ENCODE peak calls at places on chromosome 14, in four cellular contexts. B is PC-3, A is upper lobe of right lung, K is IMR-90. H is an unnamed sample.
A peak's percentile ranks its signal among the peaks of the same experiment; 100 is the strongest.

GRCh38 chr14:77098470-77099353 is 654 bp downstream of the CIPC start:
- DNase-seq in A (peak; percentile 83), K (no peak), B (peak; percentile 46), H (peak; percentile 83)

GRCh38 chr14:94005324-94005723 is 8.2 kb downstream of the CCDC197 start:
- DNase-seq in A (no peak), K (no peak), B (peak; percentile 35), H (no peak)

GRCh38 chr14:23517650-23518329 is 33.8 kb downstream of the ZFHX2 start:
- DNase-seq in K (no peak), B (no peak), A (no peak), H (no peak)

GRCh38 chr14:83297361-83297760 is 1763.7 kb upstream of the SEL1L start:
- DNase-seq in K (no peak), A (no peak), B (no peak), H (no peak)

GRCh38 chr14:50813544-50813863 is 17.5 kb downstream of the NIN start:
- DNase-seq in K (no peak), B (no peak), A (no peak), H (no peak)

GRCh38 chr14:62117718-62118164 is 355.5 kb downstream of the SNAPC1 start:
- DNase-seq in K (peak; percentile 0), A (no peak), B (no peak), H (no peak)

GRCh38 chr14:45364565-45364964 is 111.6 kb upstream of the MIS18BP1 start:
- DNase-seq in K (no peak), A (no peak), B (peak; percentile 32), H (no peak)

GRCh38 chr14:61663312-61663974 is 31.9 kb upstream of the HIF1A start:
- DNase-seq in B (no peak), K (no peak), A (no peak), H (no peak)

GRCh38 chr14:74302634-74303569 is at the start of gene ABCD4:
- DNase-seq in B (peak; percentile 94), K (peak; percentile 87), A (peak; percentile 96), H (peak; percentile 40)

GRCh38 chr14:90784621-90785270 is 31.5 kb downstream of the TTC7B start:
- DNase-seq in K (no peak), A (no peak), B (no peak), H (no peak)

GRCh38 chr14:105855246-105855892 is 329.0 kb downstream of the TMEM121 start:
- DNase-seq in B (no peak), K (no peak), A (peak; percentile 60), H (no peak)

GRCh38 chr14:74459289-74459946 is 33.4 kb upstream of the SYNDIG1L start:
- DNase-seq in B (peak; percentile 63), A (no peak), K (peak; percentile 69), H (no peak)

GRCh38 chr14:21252149-21252548 is 17.1 kb downstream of the HNRNPC start:
- DNase-seq in B (no peak), K (no peak), A (no peak), H (no peak)

GRCh38 chr14:23022849-23023499 is 11.7 kb downstream of the PSMB5 start:
- DNase-seq in K (no peak), B (no peak), A (no peak), H (no peak)

GRCh38 chr14:104552738-104553125 is 26.8 kb upstream of the C14orf180 start:
- DNase-seq in B (no peak), A (no peak), K (no peak), H (no peak)

GRCh38 chr14:75917322-75918251 is 64.2 kb downstream of the TGFB3 start:
- DNase-seq in B (no peak), K (no peak), A (no peak), H (no peak)

GRCh38 chr14:99671230-99672224 is 12.6 kb upstream of the CYP46A1 start:
- DNase-seq in A (peak; percentile 44), B (no peak), K (no peak), H (peak; percentile 82)

GRCh38 chr14:69850736-69851112 is 28.5 kb upstream of the SMOC1 start:
- DNase-seq in K (no peak), B (no peak), A (no peak), H (no peak)

GRCh38 chr14:104749111-104749649 is 3.8 kb upstream of the SIVA1 start:
- DNase-seq in B (peak; percentile 70), K (peak; percentile 58), A (no peak), H (peak; percentile 45)

GRCh38 chr14:98685725-98686124 is 586.3 kb downstream of the BCL11B start:
- DNase-seq in K (no peak), A (no peak), B (no peak), H (no peak)

GRCh38 chr14:100606687-100607610 is 19.7 kb upstream of the BEGAIN start:
- DNase-seq in B (no peak), K (no peak), A (peak; percentile 40), H (no peak)

GRCh38 chr14:91897121-91897701 is 29.9 kb upstream of the TC2N start:
- DNase-seq in K (peak; percentile 68), B (peak; percentile 24), A (peak; percentile 85), H (no peak)

GRCh38 chr14:76710093-76711010 is 50.9 kb upstream of the VASH1 start:
- DNase-seq in A (no peak), B (peak; percentile 69), K (peak; percentile 59), H (peak; percentile 6)

GRCh38 chr14:55446833-55447232 is 6.4 kb upstream of the TBPL2 start:
- DNase-seq in A (no peak), B (peak; percentile 96), K (peak; percentile 97), H (no peak)

DNA sequence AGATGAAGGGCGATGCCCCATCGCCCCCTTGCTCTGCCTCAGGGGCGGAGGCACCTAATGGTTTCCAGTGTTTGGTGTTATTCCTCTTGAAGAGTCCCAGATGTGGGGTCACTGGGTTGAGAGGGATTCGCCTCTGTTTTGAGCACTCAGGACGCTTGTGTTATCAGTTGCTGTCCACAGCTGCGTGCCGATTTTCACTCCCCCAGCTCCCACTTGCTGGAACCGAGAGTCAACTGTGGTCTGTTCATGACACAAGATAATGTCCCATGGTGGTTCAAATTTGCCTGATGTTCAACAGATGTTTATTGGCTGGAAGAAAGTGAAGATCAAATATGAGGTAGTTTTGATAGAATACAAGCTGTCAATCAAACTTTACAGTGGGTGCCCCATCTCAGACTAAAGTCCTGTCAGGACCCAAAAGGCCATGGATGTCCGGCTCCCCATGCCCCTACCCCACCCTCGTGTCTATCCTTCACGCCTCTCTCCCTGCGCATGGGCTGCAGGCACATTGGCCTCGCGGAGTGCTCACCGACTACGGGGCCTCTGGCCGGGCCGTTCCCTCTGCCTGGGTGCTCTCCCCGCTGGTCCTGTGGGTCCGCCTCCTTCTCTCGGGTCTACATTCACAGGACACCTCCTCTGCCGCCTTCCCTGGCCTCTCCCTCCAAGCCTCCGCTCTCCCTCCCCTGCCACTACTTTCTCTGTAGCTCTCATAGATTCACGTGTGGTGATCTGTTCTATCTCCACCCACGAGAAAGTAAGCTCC is 6.9 kb upstream of the TRAF3 start:
- DNase-seq in K (no peak), A (no peak), B (no peak), H (no peak)
- H3K27ac ChIP-seq in K (no peak overlapping the region), A (no peak overlapping the region), B (no peak overlapping the region), H (no peak overlapping the region)

GRCh38 chr14:92959189-92959531 is 36.2 kb downstream of the CHGA start:
- DNase-seq in K (no peak), A (no peak), B (no peak), H (peak; percentile 41)

GRCh38 chr14:92960706-92961566 is 38.0 kb downstream of the CHGA start:
- DNase-seq in K (peak; percentile 55), B (peak; percentile 72), A (no peak), H (no peak)

GRCh38 chr14:92956961-92957360 is 34.0 kb downstream of the CHGA start:
- DNase-seq in K (no peak), B (no peak), A (no peak), H (no peak)

GRCh38 chr14:92959761-92960680 is 37.1 kb downstream of the CHGA start:
- DNase-seq in A (no peak), B (peak; percentile 33), K (no peak), H (no peak)

GRCh38 chr14:92958373-92959188 is 35.6 kb downstream of the CHGA start:
- DNase-seq in A (no peak), K (no peak), B (no peak), H (peak; percentile 73)
- H3K27ac ChIP-seq in A (no peak overlapping the region), K (no peak overlapping the region), B (no peak overlapping the region), H (peak overlapping the region; percentile 89)

DNA sequence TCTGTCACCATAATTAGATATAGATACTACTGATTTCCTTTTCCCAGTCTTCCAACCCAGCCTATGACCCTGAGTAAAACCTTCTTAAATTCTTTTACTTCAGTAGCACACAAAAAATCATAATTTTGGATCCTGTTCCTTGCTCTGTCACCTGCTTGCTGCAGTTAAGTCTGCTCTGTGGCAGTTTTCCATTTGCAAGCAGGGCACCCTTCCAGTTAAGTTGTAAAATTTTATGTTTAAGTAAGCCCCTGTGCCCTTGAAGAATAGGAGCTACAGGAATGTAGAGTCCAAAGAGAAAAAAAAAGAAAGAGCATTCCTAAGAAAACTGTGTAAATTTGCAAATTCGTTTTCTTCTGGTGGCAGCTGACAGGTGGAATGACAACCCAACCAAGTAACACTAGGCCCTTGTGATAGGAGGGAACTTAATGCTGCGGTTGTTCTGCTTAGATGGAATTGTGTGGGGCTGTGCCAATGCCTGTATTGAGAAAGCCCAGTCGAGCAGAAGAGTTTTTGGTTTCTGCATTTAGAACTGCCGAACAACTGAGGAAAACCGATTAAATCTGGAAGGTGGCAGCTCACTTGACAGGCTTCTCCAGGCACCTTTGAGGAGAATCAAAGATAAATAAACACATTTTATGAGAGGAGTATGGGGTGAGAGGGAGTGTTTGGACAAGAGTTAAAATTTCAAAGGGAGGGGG is 279.9 kb downstream of the RAD51B start:
- DNase-seq in B (no peak), K (no peak), A (no peak), H (no peak)
- H3K27ac ChIP-seq in B (no peak overlapping the region), K (no peak overlapping the region), A (no peak overlapping the region), H (peak overlapping the region; percentile 79)

DNA sequence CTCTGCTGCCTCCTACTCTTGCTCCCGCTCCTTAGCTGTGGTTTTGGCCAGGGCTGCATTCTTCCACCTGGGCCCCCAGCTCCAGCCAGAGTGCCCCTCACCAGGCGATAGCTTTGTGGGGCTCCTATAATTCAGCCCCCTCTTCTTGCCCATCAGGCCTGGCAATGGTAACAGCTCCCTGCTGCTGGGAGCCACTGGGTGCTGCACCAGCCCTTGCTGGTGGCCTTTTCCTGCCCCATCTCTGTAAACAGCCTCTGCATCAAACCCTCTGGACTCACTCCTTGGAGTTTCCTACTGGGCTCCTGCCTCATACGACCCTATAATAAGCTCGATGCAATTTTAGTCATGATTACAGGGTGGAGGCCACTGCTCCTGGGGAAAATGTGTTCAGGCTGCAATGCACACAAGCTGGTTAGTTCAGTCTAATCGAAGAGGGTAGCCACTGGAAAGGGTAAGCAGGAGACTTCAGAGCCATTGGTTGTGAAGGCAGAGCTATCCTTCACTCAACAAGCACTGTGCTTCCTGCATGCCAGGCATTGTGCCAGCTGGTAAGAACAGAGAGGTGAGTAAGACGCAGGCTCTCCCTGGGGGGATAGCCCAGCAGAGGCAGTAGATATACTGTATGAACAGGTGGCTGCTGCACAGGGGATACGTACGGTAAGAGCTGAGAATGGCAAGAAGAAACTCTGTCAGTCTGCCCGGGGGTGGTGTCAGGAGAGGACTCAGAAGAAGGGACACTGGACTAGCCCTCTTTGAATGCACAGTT is 24.7 kb downstream of the CLMN start:
- DNase-seq in B (peak; percentile 87), K (no peak), A (no peak), H (no peak)
- H3K27ac ChIP-seq in B (peak overlapping the region; percentile 37), K (no peak overlapping the region), A (no peak overlapping the region), H (peak overlapping the region; percentile 97)

GRCh38 chr14:37171678-37172023 is 755 bp downstream of the SLC25A21 start:
- DNase-seq in A (no peak), K (no peak), B (no peak), H (no peak)
- H3K27ac ChIP-seq in A (peak overlapping the region; percentile 93), K (peak overlapping the region; percentile 42), B (peak overlapping the region; percentile 87), H (no peak overlapping the region)

H was measured in caudate nucleus.